ENCODE peak calls at places on chromosomes 12 and 14, in ten cellular contexts. A, I, K, J, Y, T, D, P, O and Q are unnamed samples. For H3K4me1 and H3K36me3, the result is how much of the 10 kb centered on the place peaks cover.

GRCh38 chr12:56007892-56008471 is 10.9 kb downstream of the SUOX start:
- DNase-seq in A (no peak), I (no peak), K (no peak), J (no peak), Y (no peak), T (no peak), D (no peak), P (no peak), O (no peak), Q (peak)

GRCh38 chr12:89383235-89384049 is 31.1 kb upstream of the DUSP6 start:
- DNase-seq in A (no peak), I (no peak), K (no peak), J (no peak), Y (no peak), T (no peak), D (no peak), P (peak), O (peak), Q (no peak)

GRCh38 chr14:68794856-68795601 is 2.2 kb upstream of the ZFP36L1 start:
- DNase-seq in A (peak), I (peak), K (no peak), J (peak), Y (peak), T (peak), D (no peak), P (peak), O (peak), Q (no peak)

GRCh38 chr12:92078167-92079053 is 67.2 kb downstream of the BTG1 start:
- DNase-seq in A (peak), I (no peak), K (no peak), J (peak), Y (peak), T (no peak), D (no peak), P (peak), O (peak), Q (peak)

GRCh38 chr14:64636208-64636979 is 67.8 kb upstream of the PLEKHG3 start:
- DNase-seq in A (peak), I (peak), K (no peak), J (peak), Y (peak), T (peak), D (peak), P (peak), O (peak), Q (peak)

GRCh38 chr12:13205809-13206559 is 9.5 kb downstream of the EMP1 start:
- DNase-seq in A (no peak), I (no peak), K (no peak), J (no peak), Y (no peak), T (no peak), D (no peak), P (no peak), O (peak), Q (no peak)

GRCh38 chr14:63759454-63759853 is 31.6 kb upstream of the SGPP1 start:
- DNase-seq in A (no peak), I (no peak), K (no peak), J (no peak), Y (peak), T (no peak), D (no peak), P (no peak), O (peak), Q (no peak)

GRCh38 chr12:101697930-101698781 is 716 bp downstream of the CHPT1 start:
- DNase-seq in A (peak), I (peak), K (no peak), J (peak), Y (peak), T (peak), D (peak), P (peak), O (peak), Q (peak)

GRCh38 chr12:6020930-6021329 is 75.9 kb upstream of the ANO2 start:
- DNase-seq in A (no peak), I (no peak), K (no peak), J (no peak), Y (no peak), T (no peak), D (no peak), P (no peak), O (no peak), Q (no peak)

GRCh38 chr12:6613776-6614512 is 6.8 kb upstream of the CHD4 start:
- DNase-seq in A (peak), I (peak), K (peak), J (peak), Y (peak), T (peak), D (peak), P (peak), O (peak), Q (peak)

GRCh38 chr12:4279120-4279690 is 5.6 kb downstream of the CCND2 start:
- DNase-seq in A (no peak), I (no peak), K (no peak), J (no peak), Y (no peak), T (no peak), D (no peak), P (peak), O (no peak), Q (no peak)

GRCh38 chr12:18446245-18446644 is 184.9 kb downstream of the PIK3C2G start:
- DNase-seq in A (no peak), I (no peak), K (no peak), J (no peak), Y (no peak), T (no peak), D (no peak), P (no peak), O (no peak), Q (no peak)

GRCh38 chr12:47746523-47746922 is 12.2 kb downstream of the RAPGEF3 start:
- DNase-seq in A (no peak), I (no peak), K (no peak), J (no peak), Y (no peak), T (no peak), D (no peak), P (no peak), O (no peak), Q (no peak)

GRCh38 chr12:79535751-79536150 is 155.0 kb downstream of the PAWR start:
- DNase-seq in A (no peak), I (no peak), K (no peak), J (no peak), Y (no peak), T (no peak), D (no peak), P (no peak), O (no peak), Q (no peak)

GRCh38 chr12:107668743-107669142 is 16.9 kb upstream of the PWP1 start:
- DNase-seq in A (no peak), I (no peak), K (no peak), J (no peak), Y (no peak), T (no peak), D (no peak), P (no peak), O (no peak), Q (no peak)

GRCh38 chr12:62767506-62767905 is 167.4 kb downstream of the PPM1H start:
- DNase-seq in A (no peak), I (no peak), K (no peak), J (no peak), Y (no peak), T (no peak), D (no peak), P (no peak), O (peak), Q (no peak)

GRCh38 chr14:104130974-104131651 is 7.3 kb upstream of the KIF26A start:
- DNase-seq in A (no peak), I (peak), K (no peak), J (no peak), Y (peak), T (peak), D (peak), P (peak), O (peak), Q (no peak)

GRCh38 chr12:8698132-8698829 is 490 bp downstream of the RIMKLB start:
- DNase-seq in A (peak), I (peak), K (no peak), J (peak), Y (peak), T (peak), D (peak), P (peak), O (peak), Q (peak)

GRCh38 chr12:112349440-112349839 is 32.8 kb downstream of the HECTD4 start:
- DNase-seq in A (no peak), I (no peak), K (no peak), J (no peak), Y (no peak), T (no peak), D (no peak), P (no peak), O (peak), Q (no peak)

GRCh38 chr12:71415336-71416231 is 24.0 kb upstream of the LGR5 start:
- DNase-seq in A (no peak), I (no peak), K (no peak), J (peak), Y (peak), T (no peak), D (no peak), P (peak), O (peak), Q (peak)

GRCh38 chr12:19761465-19761864 is 322.2 kb downstream of the AEBP2 start:
- DNase-seq in A (no peak), I (no peak), K (no peak), J (no peak), Y (no peak), T (no peak), D (no peak), P (no peak), O (no peak), Q (no peak)

GRCh38 chr12:96233941-96234461 is 39.8 kb downstream of the ELK3 start:
- DNase-seq in A (peak), I (peak), K (no peak), J (no peak), Y (peak), T (peak), D (peak), P (peak), O (peak), Q (peak)

GRCh38 chr14:99230271-99231141 is 41.5 kb downstream of the BCL11B start:
- DNase-seq in A (no peak), I (no peak), K (no peak), J (peak), Y (peak), T (no peak), D (no peak), P (peak), O (no peak), Q (no peak)

GRCh38 chr14:74519316-74520074 is 25.9 kb downstream of the ISCA2 start:
- DNase-seq in A (no peak), I (no peak), K (no peak), J (no peak), Y (no peak), T (no peak), D (no peak), P (no peak), O (no peak), Q (no peak)

GRCh38 chr12:101698782-101699347 is 1.4 kb downstream of the CHPT1 start:
- DNase-seq in A (no peak), I (no peak), K (no peak), J (no peak), Y (peak), T (no peak), D (no peak), P (no peak), O (peak), Q (no peak)

GRCh38 chr12:108911915-108912314 is 32.0 kb downstream of the DAO start:
- DNase-seq in A (no peak), I (no peak), K (no peak), J (no peak), Y (no peak), T (no peak), D (no peak), P (no peak), O (no peak), Q (no peak)

GRCh38 chr14:36522347-36522971 is 2.4 kb upstream of the NKX2-1 start:
- DNase-seq in A (no peak), I (no peak), K (no peak), J (no peak), Y (no peak), T (no peak), D (no peak), P (no peak), O (no peak), Q (no peak)

GRCh38 chr12:105279460-105280056 is 43.6 kb upstream of the APPL2 start:
- DNase-seq in A (no peak), I (no peak), K (no peak), J (peak), Y (peak), T (peak), D (no peak), P (peak), O (no peak), Q (no peak)

GRCh38 chr12:106861984-106862894 is 87.8 kb downstream of the RIC8B start:
- DNase-seq in A (no peak), I (no peak), K (no peak), J (no peak), Y (no peak), T (no peak), D (no peak), P (no peak), O (peak), Q (no peak)

GRCh38 chr12:11797317-11797913 is 147.9 kb downstream of the ETV6 start:
- DNase-seq in A (no peak), I (no peak), K (no peak), J (no peak), Y (no peak), T (peak), D (no peak), P (no peak), O (peak), Q (no peak)

GRCh38 chr12:70576341-70577282 is 60.6 kb downstream of the PTPRB start:
- DNase-seq in A (no peak), I (no peak), K (no peak), J (peak), Y (no peak), T (no peak), D (no peak), P (no peak), O (peak), Q (no peak)

GRCh38 chr12:92143280-92143679 is 2.4 kb downstream of the BTG1 start:
- DNase-seq in A (no peak), I (no peak), K (no peak), J (no peak), Y (no peak), T (no peak), D (no peak), P (no peak), O (no peak), Q (no peak)

GRCh38 chr14:56686416-56686815 is 106.8 kb downstream of the TMEM260 start:
- DNase-seq in A (no peak), I (peak), K (no peak), J (no peak), Y (no peak), T (peak), D (no peak), P (peak), O (no peak), Q (no peak)

GRCh38 chr12:48810817-48811453 is 7.4 kb upstream of the CACNB3 start:
- DNase-seq in A (peak), I (no peak), K (no peak), J (no peak), Y (no peak), T (no peak), D (peak), P (no peak), O (peak), Q (no peak)

GRCh38 chr12:43968736-43969135 is 132.9 kb downstream of the TMEM117 start:
- DNase-seq in A (no peak), I (no peak), K (no peak), J (no peak), Y (no peak), T (no peak), D (no peak), P (no peak), O (no peak), Q (no peak)

GRCh38 chr14:94971750-94972149 is 185.6 kb downstream of the DICER1 start:
- DNase-seq in A (peak), I (no peak), K (no peak), J (no peak), Y (no peak), T (peak), D (peak), P (peak), O (no peak), Q (peak)

GRCh38 chr14:94969766-94970165 is 187.6 kb downstream of the DICER1 start:
- DNase-seq in A (no peak), I (no peak), K (no peak), J (no peak), Y (no peak), T (no peak), D (no peak), P (no peak), O (no peak), Q (no peak)

GRCh38 chr14:94974422-94974821 is 182.9 kb downstream of the DICER1 start:
- DNase-seq in A (no peak), I (no peak), K (no peak), J (no peak), Y (no peak), T (no peak), D (no peak), P (no peak), O (no peak), Q (no peak)

GRCh38 chr14:94974893-94975292 is 182.4 kb downstream of the DICER1 start:
- DNase-seq in A (no peak), I (no peak), K (no peak), J (no peak), Y (no peak), T (no peak), D (no peak), P (no peak), O (no peak), Q (no peak)

GRCh38 chr14:94970937-94971730 is 186.2 kb downstream of the DICER1 start:
- DNase-seq in A (peak), I (no peak), K (no peak), J (no peak), Y (no peak), T (no peak), D (no peak), P (no peak), O (no peak), Q (no peak)
- TF ChIP-seq POLR2A in A (no peak), I (no peak), K (no peak), J (no peak), Y (no peak), T (no peak), D (no peak), P (no peak), O (no peak), Q (no peak)

DNA sequence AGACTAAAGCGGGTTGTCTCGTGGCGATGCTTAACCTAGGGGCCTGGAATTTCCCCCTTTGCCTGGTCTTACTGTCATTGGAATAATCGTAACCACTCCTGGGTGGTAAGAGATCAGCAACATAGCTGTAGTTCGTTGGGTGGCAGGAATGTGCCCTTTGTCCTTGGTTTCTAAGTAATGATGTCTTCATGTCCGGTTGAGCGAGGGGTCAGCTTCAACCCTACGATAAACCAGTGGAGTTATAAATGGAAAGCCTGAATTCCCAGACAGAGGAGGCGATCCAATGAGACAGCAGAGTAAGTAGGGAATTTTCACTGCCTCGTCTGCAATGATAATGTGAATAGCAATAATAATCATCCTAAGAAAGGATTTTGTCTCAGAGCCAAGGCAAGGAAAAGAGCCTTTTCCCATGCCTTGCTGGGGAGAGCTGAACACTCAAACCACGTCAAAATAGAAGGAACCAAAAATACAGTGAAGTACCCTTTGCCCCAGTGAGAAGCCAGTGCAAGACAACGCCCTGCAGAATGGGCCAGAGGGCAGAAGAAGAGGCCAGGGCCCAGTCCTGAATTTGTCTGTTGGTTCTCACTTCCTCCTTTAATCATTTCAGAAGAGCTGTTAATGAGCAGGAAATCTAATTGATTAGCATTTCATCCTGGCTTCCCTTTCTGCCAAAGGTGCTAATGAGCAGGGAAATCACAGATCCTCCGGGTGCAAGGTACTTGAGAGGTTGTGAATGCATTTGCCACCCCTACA is 330.7 kb downstream of the CACNA1C start:
- DNase-seq in A (no peak), I (no peak), K (no peak), J (no peak), Y (no peak), T (no peak), D (no peak), P (no peak), O (no peak), Q (no peak)
- H3K4me1 ChIP-seq in A (under half), I (under half), K (under half), J (under half), Y (under half), T (under half), D (under half), P (under half), O (under half), Q (under half)

GRCh38 chr12:57796996-57797395 is 14.4 kb downstream of the TSFM start:
- DNase-seq in A (no peak), I (no peak), K (no peak), J (no peak), Y (no peak), T (no peak), D (no peak), P (no peak), O (no peak), Q (no peak)

GRCh38 chr12:57800965-57801364 is 17.6 kb downstream of the AVIL start:
- DNase-seq in A (no peak), I (no peak), K (no peak), J (no peak), Y (no peak), T (no peak), D (no peak), P (no peak), O (no peak), Q (no peak)

GRCh38 chr12:57793920-57794319 is 11.3 kb downstream of the TSFM start:
- DNase-seq in A (no peak), I (no peak), K (no peak), J (no peak), Y (no peak), T (no peak), D (no peak), P (no peak), O (peak), Q (no peak)

GRCh38 chr12:57795354-57795753 is 12.8 kb downstream of the TSFM start:
- DNase-seq in A (no peak), I (no peak), K (no peak), J (no peak), Y (no peak), T (no peak), D (no peak), P (no peak), O (peak), Q (no peak)

GRCh38 chr12:57797938-57798337 is 15.4 kb downstream of the TSFM start:
- DNase-seq in A (no peak), I (no peak), K (no peak), J (no peak), Y (no peak), T (no peak), D (no peak), P (no peak), O (no peak), Q (no peak)
- H3K36me3 ChIP-seq in A (under half), I (under half), K (half or more), J (half or more), Y (under half), T (half or more), D (under half), P (under half), O (under half), Q (under half)

GRCh38 chr14:24366375-24366663 is 1.7 kb upstream of the NFATC4 start:
- DNase-seq in A (no peak), I (no peak), K (no peak), J (no peak), Y (no peak), T (no peak), D (no peak), P (no peak), O (no peak), Q (no peak)
- TF ChIP-seq POLR2A in A (no peak), I (no peak), K (no peak), J (no peak), Y (no peak), T (no peak), D (no peak), P (no peak), O (peak), Q (no peak)

DNA sequence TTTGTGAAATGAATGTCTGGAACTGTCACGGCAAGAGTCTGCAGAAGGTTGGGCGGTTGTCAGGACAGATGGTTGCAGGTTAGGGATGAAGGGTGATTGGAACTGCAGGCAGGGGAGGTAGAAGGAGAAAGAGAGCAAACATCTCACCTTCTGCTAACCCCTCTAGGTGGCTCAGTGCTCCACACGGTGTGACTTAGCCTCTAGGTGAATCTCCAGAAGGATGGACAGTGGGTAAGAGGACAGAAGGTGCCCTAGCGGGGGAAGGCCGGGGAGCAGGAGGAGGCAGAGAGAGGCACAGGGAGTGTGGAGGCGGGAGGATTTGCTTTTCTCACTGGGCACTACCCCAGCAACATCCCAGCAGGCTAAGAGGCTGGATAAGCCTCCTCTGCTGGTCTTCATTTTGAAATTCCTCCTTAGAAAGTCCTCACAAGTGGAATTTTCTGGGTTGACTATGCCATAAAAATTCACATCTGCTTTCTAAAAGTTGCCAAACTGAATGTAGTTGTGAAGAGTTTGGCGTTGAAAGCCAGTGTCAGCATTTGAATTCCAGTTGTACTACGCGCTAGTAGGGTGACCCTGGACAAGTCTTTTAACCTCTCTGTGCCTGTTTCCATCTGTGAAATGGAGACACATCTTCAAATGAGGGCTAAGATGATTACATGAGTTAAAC is 10.7 kb upstream of the GPR68 start:
- DNase-seq in A (no peak), I (no peak), K (no peak), J (no peak), Y (no peak), T (no peak), D (no peak), P (no peak), O (no peak), Q (no peak)
- H3K4me1 ChIP-seq in A (under half), I (under half), K (under half), J (under half), Y (under half), T (under half), D (under half), P (under half), O (under half), Q (under half)

GRCh38 chr12:50088577-50089335 is 3.6 kb downstream of the SMARCD1 start:
- DNase-seq in A (peak), I (peak), K (no peak), J (peak), Y (peak), T (peak), D (no peak), P (peak), O (peak), Q (no peak)
- H3K36me3 ChIP-seq in A (under half), I (under half), K (half or more), J (half or more), Y (under half), T (half or more), D (under half), P (under half), O (under half), Q (under half)